ENCODE peak calls at places on chromosomes 3 and 15, in ten cellular contexts. L is left ventricle myocardium inferior; P is tibial artery; J is cardiac muscle cell; K is pancreas; I is small intestine; Z is psoas muscle; V is heart right ventricle; X is CD4-positive, alpha-beta memory T cell; Q is A673. R is an unnamed sample.

GRCh38 chr3:17942856-17943255 is 200.4 kb upstream of the TBC1D5 start:
- DNase-seq in Z (no peak), P (no peak), J (no peak), X (no peak), V (no peak), K (no peak), I (no peak), Q (no peak), L (no peak), R (no peak)

GRCh38 chr3:29346828-29347227 is 66.0 kb downstream of the RBMS3 start:
- DNase-seq in J (no peak), V (no peak), X (no peak), K (no peak), Z (no peak), L (no peak), Q (peak; percentile 50), I (no peak), P (no peak), R (no peak)

GRCh38 chr3:143216709-143217182 is 97.2 kb downstream of the CHST2 start:
- DNase-seq in V (no peak), Z (no peak), L (no peak), I (no peak), P (no peak), X (no peak), Q (no peak), J (no peak), K (no peak), R (no peak)

GRCh38 chr3:59737209-59737608 is 687.4 kb upstream of the CFAP20DC start:
- DNase-seq in V (no peak), K (no peak), Q (no peak), Z (no peak), P (no peak), J (no peak), I (no peak), L (no peak), X (no peak), R (no peak)

GRCh38 chr3:23612296-23612891 is 193.4 kb upstream of the UBE2E1 start:
- DNase-seq in K (no peak), V (no peak), J (peak; percentile 41), I (peak; percentile 36), L (peak; percentile 35), P (no peak), Q (no peak), X (no peak), Z (peak; percentile 52), R (no peak)

GRCh38 chr3:153165211-153165815 is 3.3 kb downstream of the RAP2B start:
- DNase-seq in Z (no peak), I (no peak), V (no peak), J (no peak), L (no peak), X (no peak), Q (peak; percentile 66), P (no peak), K (no peak), R (no peak)

GRCh38 chr15:81280696-81281095 is 43.2 kb downstream of the STARD5 start:
- DNase-seq in Q (peak; percentile 14), Z (no peak), V (no peak), J (no peak), L (no peak), K (no peak), X (no peak), P (no peak), I (no peak), R (no peak)

GRCh38 chr3:197926418-197926817 is 23.6 kb upstream of the RPL35A start:
- DNase-seq in K (no peak), J (no peak), Z (no peak), I (no peak), Q (peak; percentile 18), X (no peak), V (no peak), L (no peak), P (no peak), R (no peak)

GRCh38 chr15:74763416-74763815 is 14.8 kb downstream of the CYP1A2 start:
- DNase-seq in J (no peak), Q (no peak), I (peak; percentile 87), P (no peak), K (no peak), Z (peak; percentile 23), V (no peak), X (no peak), L (no peak), R (no peak)

GRCh38 chr15:92655178-92655995 is at the start of gene FAM174B:
- DNase-seq in I (peak; percentile 54), J (peak; percentile 80), P (no peak), Z (peak; percentile 71), X (no peak), Q (peak; percentile 47), K (peak; percentile 88), V (peak; percentile 57), L (peak; percentile 60), R (peak; percentile 10)

GRCh38 chr3:197256836-197257444 is 41.5 kb downstream of the DLG1 start:
- DNase-seq in K (no peak), P (no peak), I (peak; percentile 44), Q (peak; percentile 60), X (no peak), J (peak; percentile 56), Z (no peak), L (no peak), V (no peak), R (no peak)

GRCh38 chr3:55676643-55677042 is 189.5 kb upstream of the WNT5A start:
- DNase-seq in J (no peak), Z (peak; percentile 77), K (no peak), Q (no peak), I (no peak), P (no peak), V (no peak), X (no peak), L (no peak), R (no peak)

GRCh38 chr3:21645121-21645897 is 105.7 kb downstream of the ZNF385D start:
- DNase-seq in Q (no peak), K (no peak), L (peak; percentile 67), Z (peak; percentile 79), V (peak; percentile 58), J (no peak), X (no peak), P (peak; percentile 57), I (no peak), R (no peak)

GRCh38 chr3:127067116-127067910 is 84.4 kb downstream of the PLXNA1 start:
- DNase-seq in X (no peak), L (no peak), J (no peak), Q (no peak), P (no peak), Z (no peak), K (no peak), I (no peak), V (no peak), R (no peak)

GRCh38 chr3:65871305-65872141 is 167.2 kb downstream of the MAGI1 start:
- DNase-seq in Z (peak; percentile 67), Q (peak; percentile 36), K (peak; percentile 92), J (peak; percentile 62), L (peak; percentile 40), P (peak; percentile 25), V (peak; percentile 42), X (no peak), I (peak; percentile 62), R (no peak)

GRCh38 chr15:25719101-25719985 is 143.8 kb downstream of the ATP10A start:
- DNase-seq in Z (no peak), X (no peak), P (no peak), J (no peak), Q (no peak), L (no peak), I (no peak), V (no peak), K (no peak), R (no peak)

GRCh38 chr3:30188713-30189112 is 417.7 kb upstream of the TGFBR2 start:
- DNase-seq in K (no peak), Q (peak; percentile 21), P (no peak), X (no peak), I (no peak), J (no peak), V (no peak), L (peak; percentile 19), Z (peak; percentile 28), R (no peak)

GRCh38 chr3:50160561-50160983 is 5.4 kb downstream of the SEMA3F start:
- DNase-seq in X (peak; percentile 19), Q (no peak), P (no peak), V (peak; percentile 68), Z (no peak), L (peak; percentile 54), I (no peak), J (peak; percentile 43), K (peak; percentile 60), R (no peak)
- H3K4me1 ChIP-seq in X (peaks cover 9% of the 10 kb centered on the region), Q (peaks cover 14% of the 10 kb centered on the region), P (peaks cover 100% of the 10 kb centered on the region), V (peaks cover 60% of the 10 kb centered on the region), Z (peaks cover 44% of the 10 kb centered on the region), L (peaks cover 93% of the 10 kb centered on the region), I (no peaks in the 10 kb centered on the region), J (peaks cover 34% of the 10 kb centered on the region), K (peaks cover 7% of the 10 kb centered on the region), R (peaks cover 10% of the 10 kb centered on the region)

GRCh38 chr3:156658732-156659090 is 15.7 kb upstream of the TIPARP start:
- DNase-seq in I (no peak), X (no peak), L (no peak), Q (no peak), V (no peak), Z (no peak), P (no peak), J (no peak), K (no peak), R (no peak)

GRCh38 chr3:156657440-156657839 is 16.9 kb upstream of the TIPARP start:
- DNase-seq in Q (no peak), K (no peak), X (no peak), P (no peak), I (no peak), J (no peak), Z (no peak), V (no peak), L (no peak), R (no peak)

GRCh38 chr3:156657862-156658731 is 16.3 kb upstream of the TIPARP start:
- DNase-seq in V (no peak), L (no peak), I (no peak), Q (no peak), X (no peak), K (no peak), J (no peak), Z (no peak), P (no peak), R (no peak)

GRCh38 chr3:156655819-156656566 is 18.4 kb upstream of the TIPARP start:
- DNase-seq in P (no peak), J (no peak), I (no peak), Q (no peak), L (no peak), Z (no peak), V (no peak), X (no peak), K (no peak), R (no peak)

GRCh38 chr3:156654834-156655233 is 19.6 kb upstream of the TIPARP start:
- DNase-seq in Z (no peak), X (no peak), P (no peak), Q (no peak), L (no peak), I (no peak), V (no peak), K (no peak), J (no peak), R (no peak)
- H3K9me3 ChIP-seq in Z (no peaks in the 10 kb centered on the region), X (no peaks in the 10 kb centered on the region), P (no peaks in the 10 kb centered on the region), Q (no peaks in the 10 kb centered on the region), L (no peaks in the 10 kb centered on the region), I (no peaks in the 10 kb centered on the region), V (no peaks in the 10 kb centered on the region), K (no peaks in the 10 kb centered on the region), J (no peaks in the 10 kb centered on the region), R (no peaks in the 10 kb centered on the region)

GRCh38 chr3:52406231-52406661 is 38.7 kb downstream of the SEMA3G start:
- DNase-seq in J (no peak), L (peak; percentile 12), I (peak; percentile 43), Z (peak; percentile 53), K (peak; percentile 69), P (no peak), X (peak; percentile 28), Q (no peak), V (no peak), R (no peak)
- H3K4me3 ChIP-seq in J (no peak overlapping the region), L (no peak overlapping the region), I (no peak overlapping the region), Z (no peak overlapping the region), K (no peak overlapping the region), P (no peak overlapping the region), X (no peak overlapping the region), Q (no peak overlapping the region), V (no peak overlapping the region), R (no peak overlapping the region)

GRCh38 chr3:42157915-42158538 is 66.9 kb downstream of the TRAK1 start:
- DNase-seq in X (no peak), V (no peak), Z (no peak), Q (no peak), P (no peak), I (no peak), J (no peak), K (no peak), L (no peak), R (no peak)
- H3K4me1 ChIP-seq in X (peaks cover 14% of the 10 kb centered on the region), V (peaks cover 40% of the 10 kb centered on the region), Z (peaks cover 44% of the 10 kb centered on the region), Q (no peaks in the 10 kb centered on the region), P (peaks cover 31% of the 10 kb centered on the region), I (peaks cover 3% of the 10 kb centered on the region), J (peaks cover 11% of the 10 kb centered on the region), K (peaks cover 3% of the 10 kb centered on the region), L (peaks cover 69% of the 10 kb centered on the region), R (peaks cover 19% of the 10 kb centered on the region)

R was measured in CD8-positive, alpha-beta memory T cell.